ENCODE peak calls at places on chromosomes 16 and 17, in six cellular contexts. One of them, this sample, is unnamed.

GRCh38 chr17:43216369-43216761 is 4.7 kb downstream of the TMEM106A start:
- DNase-seq in sigmoid colon: peak
- DNase-seq in Ammon's horn: no peak
- DNase-seq in B cell: no peak
- DNase-seq in DMS153: no peak
- DNase-seq in stimulated activated naive B cell treated with anti-CD40 and anti-IgM and Interleukin-4, amounts not matched to agents 10 μg/mL and 1 μg/mL and 100 μg/mL, for 72 hours: no peak
- DNase-seq in this sample: no peak

GRCh38 chr17:5181509-5182305 is 10.0 kb downstream of the ZNF594 start:
- DNase-seq in sigmoid colon: no peak
- DNase-seq in Ammon's horn: no peak
- DNase-seq in B cell: no peak
- DNase-seq in DMS153: no peak
- DNase-seq in stimulated activated naive B cell treated with anti-CD40 and anti-IgM and Interleukin-4, amounts not matched to agents 10 μg/mL and 1 μg/mL and 100 μg/mL, for 72 hours: no peak
- DNase-seq in this sample: no peak

GRCh38 chr16:86222541-86222940 is 287.8 kb upstream of the FOXF1 start:
- DNase-seq in sigmoid colon: peak
- DNase-seq in Ammon's horn: no peak
- DNase-seq in B cell: no peak
- DNase-seq in DMS153: no peak
- DNase-seq in stimulated activated naive B cell treated with anti-CD40 and anti-IgM and Interleukin-4, amounts not matched to agents 10 μg/mL and 1 μg/mL and 100 μg/mL, for 72 hours: no peak
- DNase-seq in this sample: no peak

GRCh38 chr16:12406840-12407690 is 396.6 kb downstream of the CPPED1 start:
- DNase-seq in sigmoid colon: no peak
- DNase-seq in Ammon's horn: no peak
- DNase-seq in B cell: no peak
- DNase-seq in DMS153: no peak
- DNase-seq in stimulated activated naive B cell treated with anti-CD40 and anti-IgM and Interleukin-4, amounts not matched to agents 10 μg/mL and 1 μg/mL and 100 μg/mL, for 72 hours: no peak
- DNase-seq in this sample: no peak

GRCh38 chr17:64679710-64680216 is 17.7 kb upstream of the SMURF2 start:
- DNase-seq in sigmoid colon: no peak
- DNase-seq in Ammon's horn: no peak
- DNase-seq in B cell: no peak
- DNase-seq in DMS153: no peak
- DNase-seq in stimulated activated naive B cell treated with anti-CD40 and anti-IgM and Interleukin-4, amounts not matched to agents 10 μg/mL and 1 μg/mL and 100 μg/mL, for 72 hours: no peak
- DNase-seq in this sample: no peak

GRCh38 chr17:44110823-44111633 is 12.4 kb downstream of the HDAC5 start:
- DNase-seq in sigmoid colon: peak
- DNase-seq in Ammon's horn: peak
- DNase-seq in B cell: peak
- DNase-seq in DMS153: peak
- DNase-seq in stimulated activated naive B cell treated with anti-CD40 and anti-IgM and Interleukin-4, amounts not matched to agents 10 μg/mL and 1 μg/mL and 100 μg/mL, for 72 hours: peak
- DNase-seq in this sample: no peak

GRCh38 chr17:67431210-67432015 is 54.3 kb downstream of the PITPNC1 start:
- DNase-seq in sigmoid colon: no peak
- DNase-seq in Ammon's horn: no peak
- DNase-seq in B cell: no peak
- DNase-seq in DMS153: no peak
- DNase-seq in stimulated activated naive B cell treated with anti-CD40 and anti-IgM and Interleukin-4, amounts not matched to agents 10 μg/mL and 1 μg/mL and 100 μg/mL, for 72 hours: no peak
- DNase-seq in this sample: no peak

GRCh38 chr17:64369007-64369893 is 21.4 kb downstream of the PECAM1 start:
- DNase-seq in sigmoid colon: peak
- DNase-seq in Ammon's horn: no peak
- DNase-seq in B cell: no peak
- DNase-seq in DMS153: no peak
- DNase-seq in stimulated activated naive B cell treated with anti-CD40 and anti-IgM and Interleukin-4, amounts not matched to agents 10 μg/mL and 1 μg/mL and 100 μg/mL, for 72 hours: no peak
- DNase-seq in this sample: no peak

GRCh38 chr16:85004587-85005205 is 6.6 kb downstream of the ZDHHC7 start:
- DNase-seq in sigmoid colon: no peak
- DNase-seq in Ammon's horn: no peak
- DNase-seq in B cell: no peak
- DNase-seq in DMS153: no peak
- DNase-seq in stimulated activated naive B cell treated with anti-CD40 and anti-IgM and Interleukin-4, amounts not matched to agents 10 μg/mL and 1 μg/mL and 100 μg/mL, for 72 hours: no peak
- DNase-seq in this sample: no peak

GRCh38 chr17:52537368-52537767 is 378.9 kb upstream of the CA10 start:
- DNase-seq in sigmoid colon: no peak
- DNase-seq in Ammon's horn: no peak
- DNase-seq in B cell: no peak
- DNase-seq in DMS153: no peak
- DNase-seq in stimulated activated naive B cell treated with anti-CD40 and anti-IgM and Interleukin-4, amounts not matched to agents 10 μg/mL and 1 μg/mL and 100 μg/mL, for 72 hours: no peak
- DNase-seq in this sample: no peak

GRCh38 chr16:11682655-11683096 is 14.4 kb downstream of the SNN start:
- DNase-seq in sigmoid colon: peak
- DNase-seq in Ammon's horn: no peak
- DNase-seq in B cell: peak
- DNase-seq in DMS153: no peak
- DNase-seq in stimulated activated naive B cell treated with anti-CD40 and anti-IgM and Interleukin-4, amounts not matched to agents 10 μg/mL and 1 μg/mL and 100 μg/mL, for 72 hours: no peak
- DNase-seq in this sample: no peak

GRCh38 chr17:75843577-75844529 is at the start of gene UNC13D:
- DNase-seq in sigmoid colon: peak
- DNase-seq in Ammon's horn: no peak
- DNase-seq in B cell: peak
- DNase-seq in DMS153: no peak
- DNase-seq in stimulated activated naive B cell treated with anti-CD40 and anti-IgM and Interleukin-4, amounts not matched to agents 10 μg/mL and 1 μg/mL and 100 μg/mL, for 72 hours: peak
- DNase-seq in this sample: no peak

GRCh38 chr16:87747626-87748025 is 18.2 kb downstream of the KLHDC4 start:
- DNase-seq in sigmoid colon: no peak
- DNase-seq in Ammon's horn: no peak
- DNase-seq in B cell: no peak
- DNase-seq in DMS153: no peak
- DNase-seq in stimulated activated naive B cell treated with anti-CD40 and anti-IgM and Interleukin-4, amounts not matched to agents 10 μg/mL and 1 μg/mL and 100 μg/mL, for 72 hours: no peak
- DNase-seq in this sample: no peak

GRCh38 chr17:72267601-72268000 is 146.8 kb downstream of the SOX9 start:
- DNase-seq in sigmoid colon: no peak
- DNase-seq in Ammon's horn: no peak
- DNase-seq in B cell: no peak
- DNase-seq in DMS153: peak
- DNase-seq in stimulated activated naive B cell treated with anti-CD40 and anti-IgM and Interleukin-4, amounts not matched to agents 10 μg/mL and 1 μg/mL and 100 μg/mL, for 72 hours: no peak
- DNase-seq in this sample: no peak

GRCh38 chr17:81473019-81473418 is 39.6 kb downstream of the ACTG1 start:
- DNase-seq in sigmoid colon: no peak
- DNase-seq in Ammon's horn: no peak
- DNase-seq in B cell: no peak
- DNase-seq in DMS153: no peak
- DNase-seq in stimulated activated naive B cell treated with anti-CD40 and anti-IgM and Interleukin-4, amounts not matched to agents 10 μg/mL and 1 μg/mL and 100 μg/mL, for 72 hours: no peak
- DNase-seq in this sample: no peak

GRCh38 chr17:61294777-61295176 is 104.9 kb upstream of the TBX2 start:
- DNase-seq in sigmoid colon: no peak
- DNase-seq in Ammon's horn: no peak
- DNase-seq in B cell: no peak
- DNase-seq in DMS153: no peak
- DNase-seq in stimulated activated naive B cell treated with anti-CD40 and anti-IgM and Interleukin-4, amounts not matched to agents 10 μg/mL and 1 μg/mL and 100 μg/mL, for 72 hours: no peak
- DNase-seq in this sample: no peak